ENCODE peak calls at places on chromosomes 1 and 21, in five cellular contexts. T is IMR-90, L is cardiac fibroblast, D is fibroblast of villous mesenchyme, Y is right atrium auricular region. J is an unnamed sample.

GRCh38 chr1:171802207-171802606 is 20.7 kb downstream of the METTL13 start:
- DNase-seq in T (no peak), L (no peak), D (no peak), Y (no peak), J (no peak)

GRCh38 chr1:150464422-150464826 is 22.8 kb upstream of the TARS2 start:
- DNase-seq in T (peak), L (peak), D (peak), Y (peak), J (peak)

GRCh38 chr1:90614872-90615271 is 102.2 kb downstream of the BARHL2 start:
- DNase-seq in T (no peak), L (no peak), D (no peak), Y (no peak), J (no peak)

GRCh38 chr1:226643167-226643566 is 94.6 kb downstream of the STUM start:
- DNase-seq in T (peak), L (no peak), D (peak), Y (no peak), J (peak)

GRCh38 chr21:14959343-14959742 is 105.5 kb downstream of the NRIP1 start:
- DNase-seq in T (peak), L (no peak), D (no peak), Y (no peak), J (no peak)

GRCh38 chr1:7223334-7224080 is 438.3 kb downstream of the CAMTA1 start:
- DNase-seq in T (peak), L (peak), D (peak), Y (no peak), J (peak)

GRCh38 chr1:58109646-58110200 is 436.8 kb downstream of the OMA1 start:
- DNase-seq in T (no peak), L (no peak), D (no peak), Y (no peak), J (no peak)

GRCh38 chr1:154446292-154446691 is 41.1 kb downstream of the IL6R start:
- DNase-seq in T (peak), L (peak), D (peak), Y (no peak), J (peak)

GRCh38 chr21:43194303-43195130 is 25.7 kb downstream of the CRYAA start:
- DNase-seq in T (no peak), L (no peak), D (no peak), Y (no peak), J (no peak)

GRCh38 chr1:237187854-237188253 is 145.9 kb downstream of the RYR2 start:
- DNase-seq in T (no peak), L (no peak), D (no peak), Y (no peak), J (no peak)

GRCh38 chr1:159925713-159926066 is 383 bp upstream of the TAGLN2 start:
- DNase-seq in T (no peak), L (no peak), D (no peak), Y (peak), J (no peak)

GRCh38 chr21:31145271-31145801 is 107.1 kb upstream of the KRTAP19-8 start:
- DNase-seq in T (peak), L (no peak), D (peak), Y (no peak), J (no peak)

GRCh38 chr1:44221793-44222192 is 8.5 kb downstream of the DMAP1 start:
- DNase-seq in T (no peak), L (no peak), D (no peak), Y (no peak), J (no peak)

GRCh38 chr1:17059391-17060128 is 5.7 kb upstream of the SDHB start:
- DNase-seq in T (peak), L (peak), D (peak), Y (no peak), J (peak)

GRCh38 chr1:9078949-9079500 is 9.6 kb upstream of the SLC2A5 start:
- DNase-seq in T (no peak), L (no peak), D (no peak), Y (no peak), J (no peak)

GRCh38 chr1:156336242-156336641 is 1.9 kb downstream of the CCT3 start:
- DNase-seq in T (no peak), L (no peak), D (no peak), Y (no peak), J (no peak)
- TF ChIP-seq CTCF in T (no peak), L (no peak), D (peak), Y (no peak), J (peak)

GRCh38 chr1:53657891-53658396 is 81.0 kb downstream of the GLIS1 start:
- DNase-seq in T (no peak), L (no peak), D (no peak), Y (no peak), J (no peak)

GRCh38 chr1:53654216-53655210 is 84.5 kb downstream of the GLIS1 start:
- DNase-seq in T (peak), L (peak), D (peak), Y (no peak), J (peak)

GRCh38 chr1:53657256-53657805 is 81.6 kb downstream of the GLIS1 start:
- DNase-seq in T (no peak), L (no peak), D (no peak), Y (no peak), J (no peak)

GRCh38 chr1:53656916-53657170 is 82.1 kb downstream of the GLIS1 start:
- DNase-seq in T (no peak), L (no peak), D (no peak), Y (no peak), J (no peak)

DNA sequence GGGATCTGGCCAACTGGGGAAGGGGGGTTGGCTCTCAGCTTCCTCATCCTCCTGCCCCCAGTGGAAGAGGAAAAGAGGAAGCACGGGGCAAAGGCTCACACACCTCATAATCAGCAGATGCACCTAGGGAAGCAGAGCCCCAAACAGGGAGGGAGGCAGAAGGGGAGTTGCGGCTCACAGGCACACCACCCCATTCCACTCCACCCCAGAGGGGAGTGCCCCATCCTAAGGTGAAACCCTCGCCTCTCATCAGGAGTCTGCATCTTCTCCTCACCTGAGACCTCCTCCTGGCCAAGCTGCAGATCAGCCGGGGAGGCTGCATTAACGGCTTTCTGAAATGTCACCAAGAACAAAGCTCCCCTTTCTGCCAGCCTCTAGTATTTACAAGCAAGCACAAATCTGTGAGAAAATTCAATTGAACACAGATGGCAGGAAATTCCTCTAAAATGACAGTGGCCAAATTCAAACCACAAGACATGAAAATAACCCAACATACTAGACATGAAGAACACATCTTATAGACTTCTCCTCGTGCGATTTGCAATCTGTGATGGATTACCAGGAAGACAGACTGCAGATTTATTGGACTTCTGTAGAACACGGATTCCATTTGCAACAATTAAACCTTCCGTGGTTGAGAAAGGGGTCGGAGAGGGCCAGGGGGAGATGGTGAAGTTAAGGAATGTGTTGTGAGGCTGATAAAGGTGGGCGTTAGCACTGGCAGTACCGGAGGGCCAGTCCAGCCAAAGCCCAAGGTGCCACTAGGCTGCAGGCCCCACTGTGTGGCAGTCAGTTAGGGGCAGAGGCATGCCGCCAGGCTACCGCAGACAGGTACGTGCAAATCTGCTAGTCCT is 82.7 kb downstream of the GLIS1 start:
- DNase-seq in T (peak), L (peak), D (peak), Y (no peak), J (peak)
- H3K4me3 ChIP-seq in T (no peak), L (no peak), D (no peak), Y (no peak), J (no peak)

GRCh38 chr1:37472281-37472680 is 2.1 kb upstream of the ZC3H12A start:
- DNase-seq in T (no peak), L (no peak), D (no peak), Y (no peak), J (no peak)
- TF ChIP-seq CTCF in T (no peak), L (no peak), D (no peak), Y (no peak), J (no peak)

GRCh38 chr1:39890880-39891279 is 7.6 kb upstream of the TRIT1 start:
- DNase-seq in T (no peak), L (no peak), D (no peak), Y (no peak), J (no peak)

GRCh38 chr1:39885516-39885915 is 2.2 kb upstream of the TRIT1 start:
- DNase-seq in T (no peak), L (no peak), D (no peak), Y (no peak), J (no peak)

GRCh38 chr1:39892611-39893595 is 8.8 kb downstream of the MYCL start:
- DNase-seq in T (peak), L (peak), D (peak), Y (no peak), J (peak)

GRCh38 chr1:39886757-39887231 is 3.5 kb upstream of the TRIT1 start:
- DNase-seq in T (no peak), L (peak), D (no peak), Y (no peak), J (peak)

DNA sequence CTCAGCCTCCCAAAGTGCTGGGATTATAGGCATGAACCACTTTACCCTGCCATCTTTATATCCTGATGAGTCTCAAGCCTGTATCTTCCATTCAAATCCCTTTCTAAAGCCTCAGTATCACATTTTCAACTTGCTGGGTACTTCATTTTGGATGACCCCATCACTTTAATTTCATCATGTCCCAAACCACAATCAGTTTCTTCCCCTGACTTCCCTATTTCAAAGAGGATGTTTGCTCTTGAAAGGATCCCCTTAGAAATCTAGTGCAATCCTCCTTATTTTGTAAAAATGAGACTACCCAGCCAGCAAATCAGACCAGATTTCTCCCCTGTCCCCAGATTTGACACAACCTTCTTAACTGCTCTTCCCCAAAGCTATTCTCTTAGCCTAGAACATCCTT is 7.0 kb upstream of the TRIT1 start:
- DNase-seq in T (no peak), L (no peak), D (no peak), Y (no peak), J (no peak)
- H3K4me3 ChIP-seq in T (no peak), L (no peak), D (no peak), Y (no peak), J (no peak)

DNA sequence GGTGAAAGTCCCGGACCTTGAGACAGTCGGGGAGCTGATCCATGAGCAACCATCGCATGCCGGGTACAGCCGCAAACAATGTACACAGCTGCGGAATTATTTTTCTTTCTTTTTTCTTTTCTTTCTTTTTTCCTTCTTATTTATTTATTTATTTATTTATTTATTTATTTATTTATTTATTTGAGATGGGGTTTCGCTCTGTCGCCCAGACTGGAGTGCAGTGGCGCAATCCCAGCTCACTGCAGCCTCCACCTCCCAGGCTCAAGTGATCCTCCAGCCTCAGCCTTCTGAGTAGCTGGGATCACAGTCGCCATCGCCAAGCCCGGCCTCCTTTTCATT is 2.6 kb upstream of the PERM1 start:
- DNase-seq in T (no peak), L (no peak), D (no peak), Y (no peak), J (no peak)
- TF ChIP-seq CTCF in T (no peak), L (no peak), D (no peak), Y (peak), J (no peak)

GRCh38 chr1:3258431-3259003 is 189.5 kb downstream of the PRDM16 start:
- DNase-seq in T (no peak), L (no peak), D (no peak), Y (no peak), J (no peak)
- H3K4me3 ChIP-seq in T (no peak), L (no peak), D (no peak), Y (no peak), J (no peak)

GRCh38 chr1:222004034-222004433 is 262.1 kb upstream of the DUSP10 start:
- DNase-seq in T (no peak), L (no peak), D (no peak), Y (no peak), J (no peak)
- TF ChIP-seq CTCF in T (no peak), L (no peak), D (no peak), Y (no peak), J (no peak)

GRCh38 chr1:6207075-6207885 is 1.4 kb downstream of the RNF207 start:
- DNase-seq in T (no peak), L (no peak), D (no peak), Y (no peak), J (no peak)
- H3K4me3 ChIP-seq in T (no peak), L (peak), D (peak), Y (peak), J (no peak)

DNA sequence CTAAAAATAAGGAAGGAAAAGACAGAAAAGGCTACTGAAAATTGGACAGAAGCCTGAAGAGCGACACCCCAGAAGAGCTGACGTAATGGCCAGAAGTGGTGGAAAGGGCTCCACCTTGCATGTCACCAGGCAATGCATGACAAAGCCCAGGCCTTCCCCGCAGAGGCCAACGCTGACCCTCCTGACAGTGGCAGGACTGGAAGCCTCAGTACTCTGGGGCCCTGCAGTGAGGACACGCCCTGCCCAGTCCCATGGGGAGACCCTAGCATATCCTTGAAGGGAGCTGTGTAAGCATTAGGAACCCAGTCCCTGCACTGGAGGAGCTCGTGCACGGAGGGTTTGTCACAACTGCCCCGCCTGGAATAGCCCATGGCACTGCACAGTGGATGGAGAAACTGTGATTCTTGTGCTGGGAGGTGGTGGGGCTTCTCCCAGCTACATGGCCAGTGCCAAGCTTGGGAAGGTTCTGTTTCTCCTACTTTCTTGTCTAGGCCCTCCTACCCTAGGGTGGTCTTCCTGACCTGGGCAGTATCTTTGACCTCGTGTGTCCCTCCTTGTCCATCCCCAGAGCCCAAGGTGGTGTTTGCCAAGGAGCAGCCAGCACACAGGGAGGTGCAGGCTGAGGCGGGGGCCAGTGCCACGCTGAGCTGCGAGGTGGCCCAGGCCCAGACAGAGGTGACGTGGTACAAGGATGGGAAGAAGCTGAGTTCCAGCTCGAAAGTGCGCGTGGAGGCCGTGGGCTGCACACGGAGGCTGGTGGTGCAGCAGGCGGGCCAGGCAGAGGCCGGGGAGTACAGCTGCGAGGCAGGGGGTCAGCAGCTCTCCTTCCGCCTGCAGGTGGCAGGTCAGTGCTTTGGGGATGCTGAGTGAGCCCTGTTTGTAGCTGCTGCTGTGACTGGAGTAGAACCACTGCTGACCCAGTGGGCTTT is 60.4 kb downstream of the OBSCN start:
- DNase-seq in T (no peak), L (no peak), D (peak), Y (no peak), J (no peak)
- TF ChIP-seq CTCF in T (no peak), L (no peak), D (no peak), Y (no peak), J (no peak)